ENCODE peak calls at places on chromosomes 4 and X, in ten cellular contexts. S is stimulated activated CD4-positive, alpha-beta T cell treated with anti-CD3 and anti-CD28 coated beads, Interleukin-12 subunit alpha, Interleukin-12 subunit beta, amount 100 ng/mL, for 24 hours; E is aorta; M is LHCN-M2; G is progenitor cell of endocrine pancreas; C is NT2/D1; J is GM03348; U is Right ventricle myocardium superior; N is activated effector memory CD4-positive, alpha-beta T cell treated with anti-CD3 and anti-CD28 coated beads, Interleukin-2, amount 50 U/mL, for 16 hours; Q is hepatocyte. A is an unnamed sample.
A peak's percentile ranks its signal among the peaks of the same experiment; 100 is the strongest.

GRCh38 chrX:122517781-122518180 is 666.3 kb upstream of the GRIA3 start:
- DNase-seq in S (no peak), E (no peak), M (peak; percentile 0), G (no peak), C (no peak), J (no peak), U (no peak), N (no peak), Q (no peak), A (no peak)

GRCh38 chr4:150867148-150867547 is 147.9 kb downstream of the LRBA start:
- DNase-seq in S (no peak), E (no peak), M (peak; percentile 81), G (no peak), C (peak; percentile 51), J (peak; percentile 75), U (no peak), N (no peak), Q (peak; percentile 90), A (peak; percentile 19)

GRCh38 chrX:68895339-68896250 is 66.8 kb downstream of the EFNB1 start:
- DNase-seq in S (no peak), E (peak; percentile 73), M (peak; percentile 3), G (no peak), C (no peak), J (no peak), U (peak; percentile 62), N (no peak), Q (peak; percentile 73), A (no peak)

GRCh38 chrX:37755073-37755472 is 24.8 kb upstream of the CYBB start:
- DNase-seq in S (no peak), E (no peak), M (no peak), G (no peak), C (no peak), J (no peak), U (no peak), N (peak; percentile 60), Q (no peak), A (peak; percentile 49)

GRCh38 chr4:173182403-173182802 is 13.8 kb downstream of the GALNT7 start:
- DNase-seq in S (no peak), E (no peak), M (peak; percentile 85), G (no peak), C (no peak), J (peak; percentile 74), U (no peak), N (no peak), Q (no peak), A (no peak)

GRCh38 chrX:74923942-74924448 is 1.3 kb downstream of the NEXMIF start:
- DNase-seq in S (peak; percentile 4), E (peak; percentile 45), M (no peak), G (no peak), C (no peak), J (peak; percentile 3), U (peak; percentile 34), N (peak; percentile 58), Q (peak; percentile 16), A (peak; percentile 84)

GRCh38 chrX:117570160-117570559 is 546.5 kb downstream of the KLHL13 start:
- DNase-seq in S (no peak), E (no peak), M (no peak), G (no peak), C (no peak), J (no peak), U (no peak), N (no peak), Q (no peak), A (no peak)

GRCh38 chrX:9357500-9358139 is 107.2 kb upstream of the TBL1X start:
- DNase-seq in S (no peak), E (no peak), M (no peak), G (no peak), C (no peak), J (no peak), U (no peak), N (no peak), Q (no peak), A (no peak)

GRCh38 chr4:174629265-174629664 is 107.0 kb upstream of the HPGD start:
- DNase-seq in S (no peak), E (no peak), M (peak; percentile 24), G (no peak), C (no peak), J (no peak), U (no peak), N (no peak), Q (no peak), A (no peak)

GRCh38 chrX:97030463-97030862 is 146.8 kb downstream of the RPA4 start:
- DNase-seq in S (no peak), E (no peak), M (no peak), G (no peak), C (no peak), J (no peak), U (no peak), N (no peak), Q (no peak), A (peak; percentile 4)

GRCh38 chr4:170089743-170090666 is at the start of gene AADAT:
- DNase-seq in S (peak; percentile 22), E (peak; percentile 74), M (peak; percentile 82), G (peak; percentile 81), C (no peak), J (peak; percentile 95), U (peak; percentile 84), N (no peak), Q (peak; percentile 91), A (peak; percentile 11)

GRCh38 chrX:8811611-8812010 is 10.4 kb upstream of the FAM9A start:
- DNase-seq in S (no peak), E (no peak), M (no peak), G (no peak), C (no peak), J (no peak), U (no peak), N (no peak), Q (no peak), A (no peak)

GRCh38 chr4:82284475-82284857 is 89.3 kb downstream of the HNRNPD start:
- DNase-seq in S (no peak), E (no peak), M (no peak), G (no peak), C (no peak), J (peak; percentile 8), U (no peak), N (no peak), Q (peak; percentile 24), A (no peak)

GRCh38 chrX:132412208-132412607 is 76.6 kb downstream of the MBNL3 start:
- DNase-seq in S (no peak), E (no peak), M (no peak), G (no peak), C (peak; percentile 57), J (no peak), U (no peak), N (no peak), Q (no peak), A (no peak)

GRCh38 chrX:70398899-70399298 is 24.2 kb upstream of the GDPD2 start:
- DNase-seq in S (no peak), E (no peak), M (peak; percentile 3), G (no peak), C (no peak), J (no peak), U (no peak), N (no peak), Q (no peak), A (no peak)

GRCh38 chr4:92658318-92658717 is 354.6 kb downstream of the GRID2 start:
- DNase-seq in S (no peak), E (no peak), M (no peak), G (no peak), C (no peak), J (no peak), U (no peak), N (no peak), Q (no peak), A (no peak)

GRCh38 chr4:149512489-149512888 is 303.2 kb downstream of the IQCM start:
- DNase-seq in S (no peak), E (no peak), M (peak; percentile 61), G (no peak), C (no peak), J (peak; percentile 9), U (no peak), N (no peak), Q (no peak), A (no peak)

GRCh38 chrX:75673468-75673867 is 111.6 kb downstream of the MAGEE2 start:
- DNase-seq in S (no peak), E (no peak), M (no peak), G (no peak), C (no peak), J (no peak), U (no peak), N (no peak), Q (no peak), A (no peak)

GRCh38 chr4:174389439-174389838 is 105.7 kb downstream of the CEP44 start:
- DNase-seq in S (no peak), E (no peak), M (no peak), G (no peak), C (no peak), J (no peak), U (no peak), N (no peak), Q (no peak), A (no peak)

GRCh38 chr4:1226167-1226514 is 22.8 kb downstream of the CTBP1 start:
- DNase-seq in S (no peak), E (no peak), M (no peak), G (no peak), C (no peak), J (no peak), U (peak; percentile 86), N (no peak), Q (no peak), A (no peak)

GRCh38 chrX:4668802-4669536 is 955.5 kb upstream of the PRKX start:
- DNase-seq in S (no peak), E (no peak), M (no peak), G (no peak), C (no peak), J (no peak), U (no peak), N (no peak), Q (no peak), A (no peak)

GRCh38 chr4:15375707-15376106 is 52.1 kb upstream of the C1QTNF7 start:
- DNase-seq in S (no peak), E (no peak), M (no peak), G (no peak), C (no peak), J (no peak), U (no peak), N (no peak), Q (no peak), A (no peak)

GRCh38 chr4:56723201-56723605 is 42.1 kb upstream of the HOPX start:
- DNase-seq in S (peak; percentile 16), E (no peak), M (no peak), G (no peak), C (no peak), J (no peak), U (no peak), N (no peak), Q (peak; percentile 44), A (no peak)

GRCh38 chr4:8592366-8593267 is at the start of gene CPZ:
- DNase-seq in S (no peak), E (peak; percentile 46), M (peak; percentile 11), G (no peak), C (peak; percentile 49), J (peak; percentile 82), U (peak; percentile 37), N (no peak), Q (peak; percentile 74), A (no peak)

GRCh38 chr4:114226968-114227760 is 247.7 kb upstream of the ARSJ start:
- DNase-seq in S (no peak), E (no peak), M (peak; percentile 20), G (no peak), C (no peak), J (no peak), U (no peak), N (no peak), Q (no peak), A (no peak)

GRCh38 chrX:12439396-12439795 is 301.1 kb downstream of the FRMPD4 start:
- DNase-seq in S (no peak), E (no peak), M (no peak), G (no peak), C (no peak), J (no peak), U (no peak), N (no peak), Q (no peak), A (no peak)

GRCh38 chrX:49838374-49838773 is 9.3 kb downstream of the PAGE4 start:
- DNase-seq in S (no peak), E (no peak), M (peak; percentile 3), G (no peak), C (peak; percentile 16), J (peak; percentile 24), U (no peak), N (no peak), Q (peak; percentile 43), A (no peak)

GRCh38 chr4:111773858-111774257 is 371.4 kb upstream of the FAM241A start:
- DNase-seq in S (no peak), E (no peak), M (no peak), G (no peak), C (no peak), J (no peak), U (peak; percentile 25), N (no peak), Q (peak; percentile 29), A (no peak)

A was measured in GM06990.